ENCODE peak calls at places on chromosome 20, in ten cellular contexts. Q is suprapubic skin, C is pancreas, G is GM23338, E is gastrocnemius medialis, L is MM.1S, N is ovary, R is cardiac muscle cell, O is heart right ventricle, A is stomach. V is an unnamed sample.

GRCh38 chr20:32567384-32568178 is 17.6 kb downstream of the NOL4L start:
- DNase-seq in Q (no peak), C (peak), G (no peak), E (no peak), L (no peak), N (no peak), R (no peak), O (no peak), A (no peak), V (no peak)

GRCh38 chr20:4100679-4101078 is 85.3 kb upstream of the RNF24 start:
- DNase-seq in Q (no peak), C (no peak), G (no peak), E (no peak), L (no peak), N (no peak), R (no peak), O (no peak), A (no peak), V (no peak)

GRCh38 chr20:48931527-48932374 is 10.2 kb downstream of the ARFGEF2 start:
- DNase-seq in Q (no peak), C (no peak), G (no peak), E (no peak), L (no peak), N (no peak), R (no peak), O (no peak), A (no peak), V (no peak)

GRCh38 chr20:25356294-25356933 is 34.2 kb downstream of the ABHD12 start:
- DNase-seq in Q (no peak), C (no peak), G (peak), E (no peak), L (no peak), N (no peak), R (no peak), O (no peak), A (no peak), V (peak)

GRCh38 chr20:10449270-10449669 is 14.2 kb downstream of the SLX4IP start:
- DNase-seq in Q (no peak), C (no peak), G (no peak), E (no peak), L (no peak), N (no peak), R (no peak), O (no peak), A (no peak), V (peak)

GRCh38 chr20:1204547-1204946 is 1.3 kb downstream of the C20orf202 start:
- DNase-seq in Q (no peak), C (no peak), G (no peak), E (no peak), L (no peak), N (no peak), R (no peak), O (peak), A (no peak), V (no peak)

GRCh38 chr20:49006446-49006980 is 39.6 kb upstream of the CSE1L start:
- DNase-seq in Q (no peak), C (no peak), G (peak), E (no peak), L (no peak), N (no peak), R (no peak), O (no peak), A (no peak), V (no peak)

GRCh38 chr20:25695532-25696383 is 895 bp downstream of the ZNF337 start:
- DNase-seq in Q (no peak), C (no peak), G (peak), E (peak), L (no peak), N (no peak), R (no peak), O (peak), A (no peak), V (no peak)

GRCh38 chr20:23588434-23589403 is 17.0 kb downstream of the CST9 start:
- DNase-seq in Q (no peak), C (no peak), G (peak), E (no peak), L (no peak), N (no peak), R (no peak), O (no peak), A (no peak), V (no peak)

GRCh38 chr20:41287327-41287726 is 30.2 kb downstream of the ZHX3 start:
- DNase-seq in Q (no peak), C (no peak), G (no peak), E (no peak), L (no peak), N (no peak), R (peak), O (no peak), A (no peak), V (no peak)

GRCh38 chr20:53857723-53858236 is 212.6 kb downstream of the BCAS1 start:
- DNase-seq in Q (no peak), C (no peak), G (peak), E (no peak), L (no peak), N (no peak), R (peak), O (no peak), A (no peak), V (peak)

GRCh38 chr20:10961651-10962288 is 288.0 kb upstream of the JAG1 start:
- DNase-seq in Q (no peak), C (no peak), G (no peak), E (no peak), L (no peak), N (no peak), R (no peak), O (no peak), A (no peak), V (no peak)

GRCh38 chr20:17645010-17645409 is 37.0 kb downstream of the RRBP1 start:
- DNase-seq in Q (no peak), C (peak), G (no peak), E (no peak), L (no peak), N (no peak), R (no peak), O (no peak), A (no peak), V (no peak)

GRCh38 chr20:17644451-17644850 is 37.6 kb downstream of the RRBP1 start:
- DNase-seq in Q (no peak), C (peak), G (no peak), E (no peak), L (no peak), N (no peak), R (no peak), O (no peak), A (peak), V (no peak)

GRCh38 chr20:17646901-17647301 is 35.1 kb downstream of the RRBP1 start:
- DNase-seq in Q (peak), C (peak), G (no peak), E (no peak), L (no peak), N (no peak), R (no peak), O (no peak), A (no peak), V (peak)

GRCh38 chr20:17646209-17646717 is 35.8 kb downstream of the RRBP1 start:
- DNase-seq in Q (peak), C (peak), G (no peak), E (no peak), L (no peak), N (peak), R (no peak), O (no peak), A (no peak), V (no peak)

DNA sequence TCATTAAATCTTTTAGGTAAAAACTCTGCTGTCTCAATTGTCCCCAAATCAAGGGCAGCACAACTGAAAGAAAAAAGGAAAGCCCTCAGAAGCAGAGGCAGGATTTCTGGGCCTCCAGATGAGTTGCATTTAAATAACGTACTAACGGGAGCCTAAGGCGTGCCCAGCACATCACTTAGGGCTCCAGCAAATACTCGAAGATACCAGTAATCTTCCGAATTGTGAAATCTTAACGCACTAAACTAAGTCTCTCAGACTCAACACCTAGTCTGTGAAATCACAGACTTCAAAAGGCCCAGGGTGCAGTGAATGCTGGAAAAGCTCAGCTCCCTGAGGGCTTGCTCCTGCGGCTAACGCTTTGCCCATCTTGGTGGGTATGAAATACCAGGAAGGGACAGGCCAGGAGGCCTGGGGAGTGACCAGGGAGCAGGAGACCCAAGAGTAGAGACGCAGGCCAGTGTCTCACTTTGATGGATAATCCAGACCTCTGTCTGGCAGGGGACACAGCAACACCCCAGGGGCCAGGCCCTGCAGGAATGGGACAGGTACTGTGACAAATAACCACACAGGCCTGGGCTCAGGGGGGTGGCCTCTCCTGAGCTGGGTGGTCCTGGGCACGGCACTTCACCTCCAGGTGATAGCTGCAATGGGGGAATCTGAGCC is 36.4 kb downstream of the RRBP1 start:
- DNase-seq in Q (peak), C (peak), G (no peak), E (no peak), L (no peak), N (no peak), R (no peak), O (no peak), A (no peak), V (no peak)
- H3K27ac ChIP-seq in Q (no peak), C (no peak), G (peak), E (no peak), L (no peak), N (no peak), R (peak), O (peak), A (peak), V (peak)

GRCh38 chr20:52313335-52313963 is 121.9 kb upstream of the ZFP64 start:
- DNase-seq in Q (no peak), C (no peak), G (peak), E (no peak), L (no peak), N (peak), R (peak), O (no peak), A (no peak), V (peak)
- TF ChIP-seq CTCF in Q (no peak), C (no peak), G (peak), E (no peak), L (no peak), N (no peak), R (peak), O (peak), A (no peak), V (no peak)

GRCh38 chr20:17896247-17896723 is 72.3 kb downstream of the SNX5 start:
- DNase-seq in Q (no peak), C (no peak), G (no peak), E (no peak), L (no peak), N (no peak), R (peak), O (no peak), A (no peak), V (peak)
- H3K4me3 ChIP-seq in Q (peak), C (no peak), G (peak), E (peak), L (peak), N (peak), R (no peak), O (peak), A (no peak), V (no peak)

DNA sequence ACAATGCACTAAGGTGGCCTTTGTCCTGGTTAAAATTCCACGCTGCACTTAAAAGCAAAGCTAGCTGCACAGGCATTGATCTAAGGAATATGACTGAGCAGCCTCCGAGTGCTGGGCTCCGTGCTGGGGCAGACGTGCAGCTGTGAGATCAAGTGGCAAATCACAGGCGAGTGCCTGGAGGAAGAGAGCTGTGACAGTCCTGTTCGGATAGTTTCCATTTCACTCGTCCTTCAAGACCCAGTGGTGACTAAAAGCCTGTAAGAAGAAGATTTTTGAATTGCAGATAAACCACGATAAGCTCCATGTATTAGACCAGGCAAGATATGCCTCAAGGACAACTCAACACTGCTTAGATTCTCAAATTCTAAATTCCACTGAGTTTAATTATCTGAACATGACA is 247.9 kb downstream of the ANKRD60 start:
- DNase-seq in Q (no peak), C (no peak), G (no peak), E (no peak), L (no peak), N (no peak), R (no peak), O (no peak), A (no peak), V (no peak)
- H3K27ac ChIP-seq in Q (no peak), C (no peak), G (no peak), E (no peak), L (no peak), N (no peak), R (no peak), O (no peak), A (no peak), V (no peak)

DNA sequence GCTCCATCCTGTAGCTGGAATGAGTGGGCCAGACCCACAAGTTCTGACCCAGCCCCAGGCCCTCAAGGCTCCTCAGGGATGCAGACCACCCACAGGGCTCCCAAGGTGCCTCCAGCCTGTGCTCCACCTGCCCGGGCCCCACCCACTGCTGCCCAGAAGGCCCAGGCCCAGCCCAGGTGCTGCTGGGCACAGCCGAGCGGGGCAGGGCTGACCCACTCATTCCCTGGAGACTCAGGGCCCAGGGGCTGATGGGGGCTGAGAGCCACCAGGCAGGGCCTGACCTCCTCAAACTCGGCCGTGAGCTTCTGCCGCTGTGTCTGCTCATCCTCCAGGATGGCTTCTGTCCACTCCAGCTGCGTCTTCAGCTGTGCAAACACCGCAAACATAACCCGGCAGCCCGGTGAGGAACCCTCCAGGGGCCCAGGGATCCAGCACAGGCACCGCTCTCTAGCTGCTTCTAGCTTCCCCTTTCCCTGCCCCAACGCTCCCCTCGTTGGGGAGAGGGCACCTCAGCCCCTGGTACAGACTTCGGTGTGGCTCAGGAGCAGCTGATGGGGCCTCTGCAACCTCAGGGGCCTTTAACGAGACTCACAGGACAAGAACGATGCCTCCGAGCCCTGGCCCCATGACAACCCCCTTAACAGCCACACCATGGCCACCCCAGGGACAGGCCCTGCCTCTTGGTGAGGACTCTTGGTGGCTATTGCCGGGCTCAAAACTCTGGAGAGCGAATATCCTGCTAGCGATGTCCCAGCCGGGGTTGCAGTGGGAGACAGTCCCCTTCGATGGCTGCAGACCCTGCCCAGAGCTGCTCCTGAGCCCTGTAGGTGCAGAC is 46.0 kb downstream of the DSTN start:
- DNase-seq in Q (peak), C (peak), G (no peak), E (no peak), L (no peak), N (peak), R (no peak), O (no peak), A (peak), V (no peak)
- TF ChIP-seq CTCF in Q (no peak), C (no peak), G (no peak), E (no peak), L (no peak), N (no peak), R (no peak), O (no peak), A (no peak), V (no peak)

GRCh38 chr20:50320005-50320909 is 129.6 kb downstream of the CEBPB start:
- DNase-seq in Q (no peak), C (no peak), G (no peak), E (no peak), L (no peak), N (peak), R (no peak), O (no peak), A (no peak), V (no peak)
- H3K4me3 ChIP-seq in Q (peak), C (no peak), G (no peak), E (no peak), L (no peak), N (peak), R (no peak), O (no peak), A (peak), V (no peak)

V was measured in WERI-Rb-1.